ENCODE peak calls at places on chromosomes 1 and 21, in four cellular contexts. One of them, this sample, is unnamed.

GRCh38 chr1:162003061-162003824 is 20.4 kb downstream of the OLFML2B start:
- DNase-seq in substantia nigra: no peak
- DNase-seq in posterior cingulate gyrus: no peak
- DNase-seq in DMS79 treated with DMSO at 0.1 percent for 48 hours: peak
- DNase-seq in this sample: no peak

GRCh38 chr1:46533179-46533864 is 18.1 kb downstream of the KNCN start:
- DNase-seq in substantia nigra: no peak
- DNase-seq in posterior cingulate gyrus: peak
- DNase-seq in DMS79 treated with DMSO at 0.1 percent for 48 hours: peak
- DNase-seq in this sample: no peak

GRCh38 chr1:41758490-41758889 is 160.2 kb downstream of the HIVEP3 start:
- DNase-seq in substantia nigra: no peak
- DNase-seq in posterior cingulate gyrus: no peak
- DNase-seq in DMS79 treated with DMSO at 0.1 percent for 48 hours: no peak
- DNase-seq in this sample: no peak

GRCh38 chr1:28437924-28438699 is 67.7 kb upstream of the RCC1 start:
- DNase-seq in substantia nigra: no peak
- DNase-seq in posterior cingulate gyrus: peak
- DNase-seq in DMS79 treated with DMSO at 0.1 percent for 48 hours: no peak
- DNase-seq in this sample: peak

GRCh38 chr1:245045087-245045881 is 109.5 kb upstream of the KIF26B start:
- DNase-seq in substantia nigra: no peak
- DNase-seq in posterior cingulate gyrus: no peak
- DNase-seq in DMS79 treated with DMSO at 0.1 percent for 48 hours: no peak
- DNase-seq in this sample: no peak

GRCh38 chr21:41768371-41769042 is 1.7 kb upstream of the RIPK4 start:
- DNase-seq in substantia nigra: no peak
- DNase-seq in posterior cingulate gyrus: no peak
- DNase-seq in DMS79 treated with DMSO at 0.1 percent for 48 hours: peak
- DNase-seq in this sample: no peak

GRCh38 chr1:169513208-169513607 is 27.5 kb upstream of the SLC19A2 start:
- DNase-seq in substantia nigra: no peak
- DNase-seq in posterior cingulate gyrus: no peak
- DNase-seq in DMS79 treated with DMSO at 0.1 percent for 48 hours: no peak
- DNase-seq in this sample: no peak

GRCh38 chr1:25669781-25670567 is 53.4 kb downstream of the MAN1C1 start:
- DNase-seq in substantia nigra: no peak
- DNase-seq in posterior cingulate gyrus: no peak
- DNase-seq in DMS79 treated with DMSO at 0.1 percent for 48 hours: no peak
- DNase-seq in this sample: no peak

GRCh38 chr21:46018615-46019014 is 37.0 kb downstream of the COL6A1 start:
- DNase-seq in substantia nigra: no peak
- DNase-seq in posterior cingulate gyrus: no peak
- DNase-seq in DMS79 treated with DMSO at 0.1 percent for 48 hours: no peak
- DNase-seq in this sample: no peak

GRCh38 chr1:92882817-92883216 is 51.0 kb downstream of the RPL5 start:
- DNase-seq in substantia nigra: no peak
- DNase-seq in posterior cingulate gyrus: no peak
- DNase-seq in DMS79 treated with DMSO at 0.1 percent for 48 hours: no peak
- DNase-seq in this sample: no peak

GRCh38 chr1:5888606-5889211 is 103.5 kb downstream of the NPHP4 start:
- DNase-seq in substantia nigra: no peak
- DNase-seq in posterior cingulate gyrus: peak
- DNase-seq in DMS79 treated with DMSO at 0.1 percent for 48 hours: no peak
- DNase-seq in this sample: no peak

GRCh38 chr1:100683448-100684349 is 35.8 kb upstream of the VCAM1 start:
- DNase-seq in substantia nigra: no peak
- DNase-seq in posterior cingulate gyrus: no peak
- DNase-seq in DMS79 treated with DMSO at 0.1 percent for 48 hours: no peak
- DNase-seq in this sample: no peak

GRCh38 chr1:156690673-156691032 is 13.4 kb upstream of the NES start:
- DNase-seq in substantia nigra: no peak
- DNase-seq in posterior cingulate gyrus: no peak
- DNase-seq in DMS79 treated with DMSO at 0.1 percent for 48 hours: no peak
- DNase-seq in this sample: no peak

GRCh38 chr1:106380772-106381171 is 675.7 kb upstream of the PRMT6 start:
- DNase-seq in substantia nigra: no peak
- DNase-seq in posterior cingulate gyrus: no peak
- DNase-seq in DMS79 treated with DMSO at 0.1 percent for 48 hours: no peak
- DNase-seq in this sample: no peak

GRCh38 chr1:155178441-155179106 is 4.9 kb downstream of the TRIM46 start:
- DNase-seq in substantia nigra: no peak
- DNase-seq in posterior cingulate gyrus: peak
- DNase-seq in DMS79 treated with DMSO at 0.1 percent for 48 hours: no peak
- DNase-seq in this sample: no peak